ENCODE peak calls at places on chromosomes 6 and 20, in nine cellular contexts. O is cardiac muscle cell; A is glomerular endothelial cell; F is activated CD4-positive, alpha-beta T cell treated with anti-CD3 and anti-CD28 coated beads, Interleukin-2, amount 50 U/mL, for 4 hours; J is NCI-H2081; T is hippocampal formation; X is ureter; U is activated T-cell treated with anti-CD3 and anti-CD28 coated beads, Interleukin-2, amount 50 U/mL, for 24 hours; H is head of caudate nucleus. S is an unnamed sample.
A peak's percentile ranks its signal among the peaks of the same experiment; 100 is the strongest.

GRCh38 chr20:25468126-25469075 is 60.9 kb downstream of the GINS1 start:
- DNase-seq in J (no peak), O (no peak), A (no peak), X (no peak), H (no peak), T (no peak), F (no peak), U (no peak), S (no peak)

GRCh38 chr6:125983246-125983945 is 2.9 kb upstream of the TRMT11 start:
- DNase-seq in J (no peak), O (peak; percentile 62), H (no peak), U (no peak), X (no peak), A (no peak), T (no peak), F (no peak), S (no peak)

GRCh38 chr6:164751395-164751794 is 558.0 kb downstream of the C6orf118 start:
- DNase-seq in O (no peak), X (no peak), F (no peak), H (no peak), A (no peak), U (no peak), T (no peak), J (no peak), S (no peak)

GRCh38 chr6:28597924-28598323 is 72.2 kb downstream of the GPX5 start:
- DNase-seq in A (no peak), H (no peak), J (peak; percentile 40), O (no peak), T (no peak), F (no peak), U (no peak), X (no peak), S (no peak)

GRCh38 chr6:40586369-40586768 is 795 bp downstream of the LRFN2 start:
- DNase-seq in T (peak; percentile 13), J (no peak), F (no peak), U (peak; percentile 32), X (no peak), H (no peak), O (no peak), A (no peak), S (no peak)

GRCh38 chr6:135114355-135115145 is 59.9 kb upstream of the HBS1L start:
- DNase-seq in A (no peak), F (no peak), U (peak; percentile 67), X (no peak), H (no peak), J (no peak), T (no peak), O (no peak), S (peak; percentile 35)

GRCh38 chr20:53092772-53093171 is 120.6 kb downstream of the TSHZ2 start:
- DNase-seq in A (no peak), F (no peak), T (no peak), J (no peak), O (no peak), H (no peak), U (no peak), X (no peak), S (no peak)

GRCh38 chr6:115891704-115892225 is 168.9 kb downstream of the FRK start:
- DNase-seq in T (no peak), O (no peak), H (no peak), J (no peak), F (no peak), X (no peak), U (no peak), A (no peak), S (no peak)

GRCh38 chr6:36327226-36328009 is 9.3 kb downstream of the BNIP5 start:
- DNase-seq in H (no peak), U (no peak), J (no peak), O (no peak), F (no peak), X (no peak), T (no peak), A (no peak), S (no peak)

GRCh38 chr20:13037727-13038126 is 29.0 kb downstream of the SPTLC3 start:
- DNase-seq in X (no peak), H (no peak), T (no peak), A (no peak), J (no peak), F (no peak), O (no peak), U (no peak), S (no peak)

GRCh38 chr20:35311409-35311808 is 19.2 kb upstream of the FAM83C start:
- DNase-seq in U (peak; percentile 72), F (no peak), O (no peak), J (peak; percentile 22), H (no peak), T (no peak), X (no peak), A (no peak), S (peak; percentile 42)

S was measured in activated T-helper 9 cell treated with anti-CD3 and anti-CD28 coated beads, Interleukin-2, amount 50 U/mL, for 16 hours.